ENCODE peak calls at places on chromosomes 5 and 9, in seven cellular contexts. P is GM23338; Y is dorsolateral prefrontal cortex; E is skeletal muscle cell; Q is GM23248; C is CD4-positive, alpha-beta memory T cell; G is sigmoid colon. K is an unnamed sample.

GRCh38 chr9:117662651-117663050 is 41.6 kb upstream of the TLR4 start:
- DNase-seq in P (no peak), G (no peak), E (no peak), Q (no peak), C (no peak), Y (no peak), K (no peak)

GRCh38 chr5:133993152-133993548 is 11.6 kb downstream of the VDAC1 start:
- DNase-seq in P (no peak), E (peak; percentile 36), G (no peak), Y (no peak), Q (peak; percentile 86), C (no peak), K (no peak)

GRCh38 chr9:70921126-70921525 is 200.3 kb downstream of the TRPM3 start:
- DNase-seq in Y (no peak), Q (peak; percentile 39), E (peak; percentile 53), G (no peak), P (no peak), C (no peak), K (no peak)

GRCh38 chr5:59813761-59814562 is 79.6 kb downstream of the PDE4D start:
- DNase-seq in C (no peak), G (no peak), Y (no peak), E (peak; percentile 64), P (peak; percentile 81), Q (peak; percentile 68), K (no peak)

GRCh38 chr5:40258205-40258604 is 421.5 kb upstream of the PTGER4 start:
- DNase-seq in E (no peak), Q (no peak), Y (no peak), P (no peak), C (no peak), G (no peak), K (no peak)

GRCh38 chr9:78144663-78145377 is 91.1 kb upstream of the CEP78 start:
- DNase-seq in G (no peak), P (no peak), E (no peak), Y (no peak), C (no peak), Q (no peak), K (no peak)

GRCh38 chr5:74164725-74165226 is 475.8 kb downstream of the ENC1 start:
- DNase-seq in G (no peak), E (no peak), Q (no peak), Y (no peak), C (no peak), P (no peak), K (no peak)

GRCh38 chr5:50766462-50766861 is 100.0 kb downstream of the PARP8 start:
- DNase-seq in E (no peak), Q (peak; percentile 30), P (no peak), G (no peak), C (no peak), Y (no peak), K (no peak)

GRCh38 chr5:144844086-144844485 is 673.4 kb downstream of the KCTD16 start:
- DNase-seq in P (no peak), E (no peak), Y (no peak), Q (peak; percentile 12), C (no peak), G (no peak), K (no peak)

GRCh38 chr5:143564417-143564816 is 160.9 kb upstream of the NR3C1 start:
- DNase-seq in E (no peak), C (no peak), G (no peak), P (no peak), Q (no peak), Y (no peak), K (no peak)

GRCh38 chr5:148913985-148914421 is 87.6 kb downstream of the ADRB2 start:
- DNase-seq in C (no peak), G (no peak), E (peak; percentile 43), Y (no peak), P (peak; percentile 71), Q (peak; percentile 71), K (no peak)

GRCh38 chr5:134124289-134125194 is 10.1 kb downstream of the TCF7 start:
- DNase-seq in P (no peak), Q (peak; percentile 93), Y (no peak), E (no peak), C (peak; percentile 81), G (no peak), K (no peak)

GRCh38 chr9:132346177-132346576 is 8.6 kb downstream of the SETX start:
- DNase-seq in G (no peak), C (no peak), Q (no peak), P (no peak), Y (no peak), E (no peak), K (no peak)

GRCh38 chr9:132348676-132349075 is 6.1 kb downstream of the SETX start:
- DNase-seq in C (no peak), Q (no peak), E (no peak), Y (no peak), P (no peak), G (no peak), K (no peak)

GRCh38 chr9:132351404-132352050 is 3.3 kb downstream of the SETX start:
- DNase-seq in G (no peak), E (no peak), P (no peak), C (no peak), Y (no peak), Q (peak; percentile 34), K (no peak)

GRCh38 chr9:132354645-132355355 is at the start of gene SETX:
- DNase-seq in Y (peak; percentile 98), Q (peak; percentile 99), G (peak; percentile 98), C (peak; percentile 93), E (peak; percentile 90), P (peak; percentile 98), K (peak; percentile 98)

DNA sequence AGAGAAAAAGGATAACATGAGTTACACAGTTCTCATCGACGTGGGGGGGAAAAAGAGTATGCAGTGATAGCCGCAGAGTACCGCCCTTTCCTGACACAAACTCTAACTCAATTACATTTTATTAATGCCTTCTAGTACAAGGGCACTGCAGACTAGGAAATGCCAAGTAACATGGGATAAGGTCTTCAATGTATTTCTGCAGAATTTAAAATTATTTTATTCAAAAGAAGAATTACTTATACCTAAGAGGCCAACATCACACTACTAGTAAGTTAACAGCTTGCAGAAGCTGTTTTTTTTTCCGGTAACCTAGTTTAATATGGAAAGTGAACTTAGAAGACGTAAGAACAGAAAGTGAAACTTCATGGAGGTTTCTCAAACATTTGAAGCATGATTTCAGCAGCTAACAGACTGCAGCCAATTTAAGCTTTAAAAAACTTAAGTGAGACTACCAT is 3.9 kb downstream of the SETX start:
- DNase-seq in C (peak; percentile 59), G (no peak), P (no peak), Y (no peak), E (no peak), Q (peak; percentile 46), K (no peak)
- H3K4me3 ChIP-seq in C (no peak overlapping the region), G (no peak overlapping the region), P (no peak overlapping the region), Y (no peak overlapping the region), E (no peak overlapping the region), Q (peak overlapping the region; percentile 66), K (no peak overlapping the region)

DNA sequence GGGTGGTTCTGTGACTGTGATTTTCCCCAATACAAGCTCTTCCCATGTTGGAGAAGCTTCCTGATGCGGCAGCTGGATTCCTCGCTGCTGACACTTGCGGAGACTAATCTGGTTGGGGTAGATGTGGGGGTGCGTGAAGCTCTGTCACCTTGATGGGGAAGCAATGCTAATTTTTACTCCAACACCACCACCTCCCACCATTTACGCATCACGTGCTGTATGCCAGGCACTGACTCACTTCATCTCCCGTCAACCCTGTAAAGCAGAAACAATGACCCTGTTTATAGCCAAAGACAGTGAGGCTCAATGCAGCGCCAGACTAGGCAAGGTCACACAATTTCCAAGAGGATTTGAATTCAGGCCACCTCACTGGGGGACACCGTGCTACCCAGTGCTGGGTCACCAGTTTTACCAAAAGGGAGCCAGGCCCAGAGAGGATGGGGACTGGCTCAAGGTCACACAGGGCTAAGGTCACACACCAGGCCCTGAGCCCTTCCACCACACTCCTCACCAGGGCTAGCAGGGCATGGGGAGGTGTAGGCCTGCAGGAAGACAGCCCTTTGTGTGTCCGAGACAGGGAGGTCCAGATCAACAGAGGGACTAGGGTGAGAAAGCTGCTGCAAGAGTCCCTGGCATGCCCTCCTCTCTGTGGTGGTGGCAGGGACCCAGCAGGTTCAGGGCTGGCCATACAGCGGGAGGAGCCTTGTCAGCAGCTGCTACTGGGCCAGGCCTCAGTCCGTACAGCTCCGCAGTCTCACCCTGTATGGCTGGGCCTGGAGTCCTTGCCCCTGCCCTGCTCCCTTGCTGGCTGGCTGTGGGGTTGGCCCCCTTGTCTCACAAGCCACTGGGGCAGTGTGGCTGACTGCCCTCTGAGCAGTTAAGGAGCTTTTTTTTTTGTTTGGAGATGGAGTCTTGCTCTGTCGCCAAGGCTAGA is 3.3 kb downstream of the STKLD1 start:
- DNase-seq in G (no peak), Y (no peak), Q (no peak), P (no peak), C (no peak), E (no peak), K (no peak)
- H3K4me3 ChIP-seq in G (no peak overlapping the region), Y (no peak overlapping the region), Q (no peak overlapping the region), P (no peak overlapping the region), C (no peak overlapping the region), E (no peak overlapping the region), K (no peak overlapping the region)

GRCh38 chr5:176620333-176620981 is 9.9 kb downstream of the SNCB start:
- DNase-seq in C (no peak), Q (peak; percentile 24), E (no peak), G (no peak), Y (no peak), P (peak; percentile 75), K (no peak)

GRCh38 chr5:176619569-176620332 is 9.8 kb upstream of the GPRIN1 start:
- DNase-seq in Q (no peak), Y (no peak), G (no peak), C (no peak), E (no peak), P (peak; percentile 61), K (no peak)

GRCh38 chr5:176621661-176622079 is 8.7 kb downstream of the SNCB start:
- DNase-seq in C (no peak), G (no peak), Y (peak; percentile 71), Q (no peak), E (no peak), P (no peak), K (no peak)

GRCh38 chr5:176618783-176619182 is 8.8 kb upstream of the GPRIN1 start:
- DNase-seq in Q (no peak), G (no peak), C (no peak), E (no peak), Y (no peak), P (no peak), K (no peak)

GRCh38 chr5:176619203-176619568 is 9.2 kb upstream of the GPRIN1 start:
- DNase-seq in E (peak; percentile 68), Y (peak; percentile 93), C (peak; percentile 77), Q (peak; percentile 87), G (no peak), P (peak; percentile 98), K (no peak)
- H3K4me3 ChIP-seq in E (peak overlapping the region; percentile 33), Y (peak overlapping the region; percentile 29), C (no peak overlapping the region), Q (no peak overlapping the region), G (no peak overlapping the region), P (peak overlapping the region; percentile 54), K (peak overlapping the region; percentile 46)

DNA sequence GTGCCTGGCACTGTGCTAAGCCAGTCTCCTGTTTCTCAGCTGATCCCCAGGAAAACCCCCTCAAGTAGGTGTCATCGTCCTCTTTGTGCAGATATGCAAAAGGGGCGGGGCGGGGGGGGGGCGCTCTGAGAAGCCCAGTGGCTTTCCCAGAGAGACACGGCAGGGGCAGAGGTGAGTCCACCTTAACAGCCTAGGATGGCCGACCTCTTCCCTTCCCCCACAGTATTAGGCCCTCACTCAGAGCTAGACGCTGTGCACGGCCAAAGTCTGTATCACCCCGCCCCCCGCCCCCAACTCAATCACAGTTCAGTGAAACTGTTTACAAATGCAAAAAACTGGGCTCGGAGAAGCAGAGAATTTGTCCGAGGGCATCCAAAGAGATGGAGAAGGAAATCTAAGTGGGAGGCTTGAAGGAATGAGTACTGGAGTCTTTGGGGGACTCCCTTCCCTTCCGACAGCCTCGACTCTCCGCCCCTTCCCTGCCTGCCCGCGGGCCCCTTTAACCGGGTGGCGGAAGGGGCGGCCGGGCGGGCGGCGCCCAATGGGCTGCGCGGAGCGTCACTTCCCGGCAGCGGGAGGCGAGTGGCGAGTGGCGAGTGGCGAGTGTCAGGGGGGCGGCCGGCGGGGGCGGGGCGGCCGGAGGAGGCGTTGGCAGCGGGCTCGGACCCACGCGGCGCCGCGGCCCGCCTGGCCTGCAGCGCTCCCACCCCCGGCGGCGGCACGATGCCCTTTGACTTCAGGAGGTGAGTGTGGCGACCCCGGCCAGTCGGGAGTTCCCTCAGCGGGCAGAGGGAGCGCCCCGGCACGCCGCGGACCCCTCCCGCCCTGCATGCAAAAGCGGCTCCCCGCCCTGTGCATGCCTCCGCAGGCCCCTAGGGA is at the start of gene ERGIC1:
- DNase-seq in Y (peak; percentile 88), E (peak; percentile 57), G (peak; percentile 92), C (peak; percentile 72), P (peak; percentile 89), Q (peak; percentile 92), K (peak; percentile 90)
- H3K4me3 ChIP-seq in Y (peak within 1 kb of the TSS; percentile 83), E (peak within 1 kb of the TSS; percentile 91), G (peak within 1 kb of the TSS; percentile 87), C (peak within 1 kb of the TSS; percentile 69), P (peak within 1 kb of the TSS; percentile 88), Q (peak within 1 kb of the TSS; percentile 92), K (peak within 1 kb of the TSS; percentile 95)

K was measured in coronary artery.